ENCODE peak calls at places on chromosomes 11 and 22, in eight cellular contexts. W, Z, C, X, A, T, J and V are unnamed samples.

GRCh38 chr22:47128216-47129215 is 366.1 kb downstream of the TBC1D22A start:
- DNase-seq in W (no peak), Z (peak), C (no peak), X (no peak), A (no peak), T (no peak), J (no peak), V (no peak)

GRCh38 chr22:18976197-18976751 is 40.2 kb upstream of the PRODH start:
- DNase-seq in W (no peak), Z (no peak), C (no peak), X (no peak), A (no peak), T (no peak), J (no peak), V (no peak)

GRCh38 chr22:18110194-18110943 is at the start of gene TUBA8:
- DNase-seq in W (peak), Z (peak), C (peak), X (peak), A (peak), T (peak), J (no peak), V (no peak)

GRCh38 chr22:35649026-35649553 is 844 bp downstream of the APOL6 start:
- DNase-seq in W (no peak), Z (no peak), C (no peak), X (no peak), A (no peak), T (no peak), J (no peak), V (no peak)

GRCh38 chr22:46023558-46023981 is 46.6 kb upstream of the WNT7B start:
- DNase-seq in W (no peak), Z (peak), C (peak), X (no peak), A (no peak), T (peak), J (no peak), V (peak)

GRCh38 chr11:65423516-65424199 is 1.1 kb downstream of the NEAT1 start:
- DNase-seq in W (no peak), Z (peak), C (peak), X (no peak), A (peak), T (no peak), J (no peak), V (no peak)

GRCh38 chr22:29664731-29665130 is 55.1 kb upstream of the CABP7 start:
- DNase-seq in W (peak), Z (no peak), C (no peak), X (no peak), A (peak), T (no peak), J (no peak), V (peak)

GRCh38 chr11:60127311-60127811 is 38.9 kb downstream of the MS4A2 start:
- DNase-seq in W (no peak), Z (no peak), C (peak), X (no peak), A (peak), T (no peak), J (peak), V (peak)

GRCh38 chr11:279966-280761 is 2.0 kb downstream of the NLRP6 start:
- DNase-seq in W (no peak), Z (no peak), C (peak), X (no peak), A (peak), T (peak), J (no peak), V (no peak)

GRCh38 chr11:78535920-78536319 is 38.7 kb downstream of the NARS2 start:
- DNase-seq in W (no peak), Z (no peak), C (peak), X (no peak), A (no peak), T (peak), J (no peak), V (no peak)

GRCh38 chr11:129846508-129847335 is 31.1 kb downstream of the TMEM45B start:
- DNase-seq in W (no peak), Z (no peak), C (peak), X (no peak), A (peak), T (peak), J (peak), V (peak)

GRCh38 chr11:112612283-112612849 is 348.9 kb upstream of the NCAM1 start:
- DNase-seq in W (no peak), Z (no peak), C (no peak), X (no peak), A (peak), T (no peak), J (no peak), V (no peak)

GRCh38 chr11:72591785-72592490 is 82.3 kb downstream of the PDE2A start:
- DNase-seq in W (no peak), Z (no peak), C (no peak), X (no peak), A (no peak), T (no peak), J (no peak), V (no peak)

GRCh38 chr11:130548491-130548833 is 100.0 kb downstream of the ADAMTS15 start:
- DNase-seq in W (no peak), Z (no peak), C (peak), X (no peak), A (peak), T (peak), J (no peak), V (no peak)

GRCh38 chr11:23013509-23013908 is 153.2 kb upstream of the CCDC179 start:
- DNase-seq in W (no peak), Z (no peak), C (no peak), X (no peak), A (no peak), T (no peak), J (no peak), V (no peak)

GRCh38 chr22:18104566-18104965 is 6.0 kb upstream of the TUBA8 start:
- DNase-seq in W (no peak), Z (no peak), C (no peak), X (no peak), A (no peak), T (peak), J (no peak), V (no peak)

GRCh38 chr22:38397189-38398097 is 57.6 kb downstream of the KCNJ4 start:
- DNase-seq in W (peak), Z (peak), C (peak), X (no peak), A (peak), T (peak), J (peak), V (no peak)

GRCh38 chr22:49570032-49570848 is 257.4 kb downstream of the BRD1 start:
- DNase-seq in W (no peak), Z (no peak), C (no peak), X (no peak), A (no peak), T (no peak), J (no peak), V (no peak)

GRCh38 chr22:20437253-20438065 is at the start of gene SCARF2:
- DNase-seq in W (no peak), Z (peak), C (no peak), X (peak), A (no peak), T (peak), J (no peak), V (no peak)

GRCh38 chr11:1401656-1402221 is 12.0 kb downstream of the BRSK2 start:
- DNase-seq in W (no peak), Z (peak), C (peak), X (peak), A (peak), T (peak), J (no peak), V (peak)

GRCh38 chr22:50483977-50484853 is 2.4 kb upstream of the MIOX start:
- DNase-seq in W (no peak), Z (no peak), C (no peak), X (no peak), A (no peak), T (no peak), J (no peak), V (no peak)

GRCh38 chr11:130652671-130653335 is 204.4 kb downstream of the ADAMTS15 start:
- DNase-seq in W (peak), Z (peak), C (peak), X (no peak), A (no peak), T (peak), J (no peak), V (no peak)

GRCh38 chr11:2136209-2136951 is 2.8 kb downstream of the IGF2 start:
- DNase-seq in W (no peak), Z (no peak), C (no peak), X (no peak), A (no peak), T (no peak), J (no peak), V (no peak)

GRCh38 chr11:64331569-64332371 is 8.2 kb upstream of the CCDC88B start:
- DNase-seq in W (no peak), Z (peak), C (peak), X (peak), A (peak), T (peak), J (peak), V (peak)

GRCh38 chr11:34348919-34349318 is 8.9 kb downstream of the ABTB2 start:
- DNase-seq in W (no peak), Z (no peak), C (no peak), X (no peak), A (no peak), T (no peak), J (no peak), V (no peak)

GRCh38 chr11:82750643-82751139 is 17.0 kb upstream of the FAM181B start:
- DNase-seq in W (no peak), Z (no peak), C (peak), X (no peak), A (no peak), T (no peak), J (no peak), V (peak)

GRCh38 chr11:130786987-130787688 is 129.1 kb downstream of the SNX19 start:
- DNase-seq in W (peak), Z (no peak), C (peak), X (no peak), A (peak), T (peak), J (no peak), V (no peak)

GRCh38 chr22:48749555-48750227 is 1078.0 kb downstream of the BRD1 start:
- DNase-seq in W (no peak), Z (no peak), C (no peak), X (no peak), A (no peak), T (no peak), J (no peak), V (no peak)

GRCh38 chr11:7977251-7977917 is 9.8 kb upstream of the EIF3F start:
- DNase-seq in W (no peak), Z (no peak), C (peak), X (no peak), A (peak), T (peak), J (peak), V (peak)

GRCh38 chr22:42217752-42218280 is 52.6 kb downstream of the TCF20 start:
- DNase-seq in W (no peak), Z (no peak), C (no peak), X (no peak), A (no peak), T (no peak), J (no peak), V (no peak)

GRCh38 chr22:35085621-35086020 is 19.7 kb downstream of the ISX start:
- DNase-seq in W (no peak), Z (no peak), C (no peak), X (no peak), A (no peak), T (no peak), J (no peak), V (no peak)

GRCh38 chr11:129394709-129395108 is 19.1 kb downstream of the BARX2 start:
- DNase-seq in W (no peak), Z (no peak), C (no peak), X (no peak), A (no peak), T (no peak), J (no peak), V (no peak)

GRCh38 chr11:78332174-78332866 is 85.3 kb downstream of the GAB2 start:
- DNase-seq in W (no peak), Z (no peak), C (no peak), X (no peak), A (no peak), T (peak), J (no peak), V (no peak)

GRCh38 chr11:129287920-129288319 is 87.7 kb upstream of the BARX2 start:
- DNase-seq in W (no peak), Z (no peak), C (no peak), X (no peak), A (no peak), T (no peak), J (no peak), V (no peak)

GRCh38 chr11:33643167-33643817 is 57.3 kb downstream of the C11orf91 start:
- DNase-seq in W (no peak), Z (no peak), C (no peak), X (no peak), A (no peak), T (no peak), J (no peak), V (no peak)

GRCh38 chr11:27505781-27506180 is 788 bp downstream of the LIN7C start:
- DNase-seq in W (no peak), Z (no peak), C (no peak), X (no peak), A (no peak), T (no peak), J (no peak), V (no peak)
- TF ChIP-seq CTCF in W (no peak), Z (no peak), C (no peak), X (no peak), A (no peak), T (no peak), J (no peak), V (no peak)

GRCh38 chr11:46296520-46297448 is 19.3 kb downstream of the CREB3L1 start:
- DNase-seq in W (no peak), Z (peak), C (no peak), X (no peak), A (no peak), T (peak), J (no peak), V (no peak)
- TF ChIP-seq CTCF in W (no peak), Z (peak), C (peak), X (peak), A (no peak), T (peak), J (peak), V (peak)

DNA sequence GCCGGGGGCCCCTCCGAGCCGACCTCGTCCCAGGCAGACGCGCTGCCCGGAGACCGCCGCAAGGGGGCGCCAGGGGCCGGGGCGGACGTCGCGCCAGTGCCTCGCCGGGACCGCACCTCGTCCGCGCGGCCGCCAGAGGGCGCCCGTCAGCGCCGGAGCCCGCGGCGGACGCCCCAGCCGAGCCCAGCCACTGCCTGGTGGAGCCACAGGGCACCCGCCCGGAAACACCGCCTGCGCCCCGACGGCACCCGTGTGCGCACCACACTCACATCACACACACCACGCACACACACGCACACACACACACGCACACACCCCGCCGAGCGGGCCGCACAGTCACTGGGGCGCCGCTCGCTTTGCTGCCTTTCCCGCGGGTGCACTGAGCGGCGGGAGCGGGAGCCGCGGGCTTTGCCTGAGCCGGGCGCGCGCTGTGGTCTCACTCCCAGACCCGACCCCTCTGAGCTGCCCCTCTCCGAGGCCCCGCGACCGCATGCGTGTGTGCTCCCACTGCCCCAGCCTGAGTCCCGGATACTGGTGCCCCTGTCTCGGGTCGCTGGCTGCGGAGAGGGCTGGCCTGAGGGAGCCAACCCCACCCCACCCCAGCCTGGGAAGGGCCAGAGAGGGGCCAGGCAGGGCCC is 449.3 kb downstream of the OPCML start:
- DNase-seq in W (no peak), Z (peak), C (peak), X (peak), A (peak), T (peak), J (no peak), V (no peak)
- TF ChIP-seq CTCF in W (no peak), Z (peak), C (peak), X (peak), A (peak), T (peak), J (peak), V (no peak)

GRCh38 chr11:12979928-12980689 is 29.0 kb upstream of the RASSF10 start:
- DNase-seq in W (no peak), Z (no peak), C (peak), X (no peak), A (no peak), T (no peak), J (no peak), V (no peak)

GRCh38 chr11:12986194-12986898 is 22.8 kb upstream of the RASSF10 start:
- DNase-seq in W (no peak), Z (no peak), C (no peak), X (no peak), A (no peak), T (no peak), J (no peak), V (no peak)

GRCh38 chr11:12983331-12983730 is 25.8 kb upstream of the RASSF10 start:
- DNase-seq in W (no peak), Z (no peak), C (no peak), X (no peak), A (no peak), T (no peak), J (no peak), V (no peak)

DNA sequence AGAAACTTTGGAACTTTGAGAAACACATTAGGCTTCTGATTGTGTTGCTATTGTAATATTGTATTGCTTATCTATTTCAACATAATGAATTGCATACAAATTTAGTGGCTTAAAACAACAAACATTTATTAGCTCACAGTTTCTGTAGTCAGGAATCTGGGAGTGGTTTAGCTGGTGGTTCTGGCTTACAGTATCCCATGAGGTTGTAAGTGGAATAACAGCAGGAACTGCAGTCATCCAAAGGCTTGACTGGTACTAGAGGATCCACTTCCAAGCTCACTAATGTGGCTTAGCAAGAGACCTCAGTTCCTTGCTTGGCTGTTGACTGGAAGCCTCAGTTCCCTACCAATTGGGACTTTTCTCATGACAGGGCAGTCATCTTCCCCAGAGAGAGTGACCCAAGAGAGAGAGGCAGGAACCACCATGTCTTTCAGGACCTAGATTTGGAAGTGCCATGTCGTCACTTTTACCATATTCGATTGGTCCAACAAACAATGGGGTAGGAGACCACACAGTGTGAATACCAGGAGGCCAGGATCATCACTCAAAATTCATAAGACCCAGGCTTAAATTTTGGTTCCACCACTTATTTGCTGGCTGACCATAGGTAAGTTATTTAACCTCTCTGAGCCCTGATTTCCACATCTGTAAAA is 27.1 kb upstream of the RASSF10 start:
- DNase-seq in W (no peak), Z (no peak), C (peak), X (no peak), A (peak), T (peak), J (peak), V (no peak)
- TF ChIP-seq CTCF in W (no peak), Z (no peak), C (peak), X (no peak), A (peak), T (no peak), J (peak), V (no peak)

DNA sequence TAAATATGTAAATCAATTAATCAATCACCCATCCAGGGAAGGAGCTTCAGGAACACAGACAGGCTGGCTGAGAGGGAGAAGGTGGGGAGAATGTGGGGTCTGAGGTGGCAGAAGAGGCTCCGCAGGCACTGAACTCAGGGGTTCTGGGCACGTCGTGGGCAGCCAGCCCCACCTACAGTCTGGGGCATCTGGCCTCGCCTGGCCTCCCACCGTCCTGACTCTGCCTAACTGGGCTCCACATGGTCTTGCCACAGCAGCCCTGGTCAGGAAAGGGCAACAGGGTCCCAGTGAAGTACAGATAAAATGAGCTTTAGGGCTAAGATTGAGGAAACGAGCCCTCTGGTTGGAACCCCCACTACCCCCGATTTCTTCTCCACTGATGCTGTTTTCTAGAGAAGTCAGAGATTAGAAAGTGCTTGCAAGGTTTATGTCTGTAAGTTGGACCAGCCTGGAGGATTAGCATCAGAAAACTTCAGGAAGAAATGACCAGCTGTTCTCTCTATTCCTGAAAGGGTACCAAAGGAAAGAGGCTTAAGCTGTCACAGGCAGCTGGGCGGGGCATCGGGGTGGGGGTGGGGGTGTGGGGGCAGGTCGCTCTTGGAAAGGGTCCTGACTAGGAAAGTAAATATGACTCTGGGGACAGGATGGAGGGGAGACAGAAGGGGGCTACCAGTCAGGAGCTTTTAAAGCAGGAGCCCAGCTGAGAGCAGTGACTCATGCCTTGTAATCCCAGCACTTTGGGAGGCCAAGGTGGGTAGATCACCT is 261.7 kb downstream of the BUD13 start:
- DNase-seq in W (no peak), Z (no peak), C (no peak), X (no peak), A (no peak), T (no peak), J (no peak), V (no peak)
- TF ChIP-seq CTCF in W (no peak), Z (no peak), C (no peak), X (no peak), A (no peak), T (no peak), J (no peak), V (no peak)